ENCODE peak calls at places on chromosomes 4 and X, in four cellular contexts. Y is heart right ventricle, N is astrocyte, G is right lobe of liver. M is an unnamed sample.
A peak's percentile ranks its signal among the peaks of the same experiment; 100 is the strongest.

GRCh38 chr4:129446074-129446473 is 350.1 kb downstream of the C4orf33 start:
- DNase-seq in G (no peak), Y (no peak), N (no peak), M (peak; percentile 69)

GRCh38 chr4:95289028-95289634 is 259.6 kb downstream of the UNC5C start:
- DNase-seq in N (peak; percentile 64), Y (no peak), G (no peak), M (peak; percentile 82)

GRCh38 chr4:179285696-179286095 is 1843.5 kb upstream of the AGA start:
- DNase-seq in G (no peak), Y (no peak), N (no peak), M (no peak)

GRCh38 chr4:186587416-186588018 is 32.1 kb upstream of the MTNR1A start:
- DNase-seq in N (peak; percentile 20), G (peak; percentile 68), Y (peak; percentile 63), M (peak; percentile 41)

GRCh38 chrX:102085706-102086105 is 39.8 kb upstream of the TCEAL2 start:
- DNase-seq in Y (no peak), N (no peak), G (no peak), M (no peak)

GRCh38 chr4:71860643-71861042 is 76.8 kb upstream of the GC start:
- DNase-seq in Y (no peak), N (no peak), G (no peak), M (no peak)

GRCh38 chrX:16643160-16643559 is 6.8 kb upstream of the S100G start:
- DNase-seq in N (peak; percentile 49), Y (no peak), G (no peak), M (peak; percentile 88)

GRCh38 chr4:55979562-55979961 is 30.8 kb downstream of the CEP135 start:
- DNase-seq in N (no peak), G (no peak), Y (no peak), M (no peak)

GRCh38 chrX:77668391-77669237 is 117.4 kb downstream of the ATRX start:
- DNase-seq in Y (no peak), G (no peak), N (peak; percentile 36), M (peak; percentile 79)

GRCh38 chrX:143571521-143571920 is 54.2 kb upstream of the SPANXN3 start:
- DNase-seq in Y (no peak), G (no peak), N (no peak), M (peak; percentile 0)

GRCh38 chrX:119488749-119489148 is 20.5 kb downstream of the SLC25A5 start:
- DNase-seq in N (no peak), G (peak; percentile 51), Y (no peak), M (no peak)

GRCh38 chrX:46849933-46850332 is 13.1 kb downstream of the RP2 start:
- DNase-seq in N (no peak), Y (no peak), G (no peak), M (no peak)

GRCh38 chrX:132022115-132022862 is 813 bp upstream of the STK26 start:
- DNase-seq in G (no peak), N (no peak), Y (no peak), M (peak; percentile 38)

GRCh38 chr4:187059895-187060294 is 336.2 kb upstream of the FAT1 start:
- DNase-seq in Y (no peak), G (no peak), N (no peak), M (no peak)

GRCh38 chrX:9434151-9434550 is 30.7 kb upstream of the TBL1X start:
- DNase-seq in Y (no peak), N (peak; percentile 20), G (no peak), M (no peak)

GRCh38 chr4:25441519-25442117 is 64.6 kb downstream of the ANAPC4 start:
- DNase-seq in Y (peak; percentile 27), N (peak; percentile 36), G (peak; percentile 52), M (peak; percentile 57)

GRCh38 chrX:940691-941090 is 271.8 kb downstream of the CRLF2 start:
- DNase-seq in G (no peak), N (no peak), Y (no peak), M (no peak)

GRCh38 chr4:147360301-147360700 is 120.6 kb upstream of the EDNRA start:
- DNase-seq in G (no peak), N (peak; percentile 94), Y (no peak), M (peak; percentile 50)

GRCh38 chr4:158915683-158916241 is 146.9 kb downstream of the FNIP2 start:
- DNase-seq in G (no peak), N (no peak), Y (no peak), M (no peak)

GRCh38 chr4:120080533-120080932 is 13.9 kb upstream of the MAD2L1 start:
- DNase-seq in Y (no peak), N (no peak), G (no peak), M (peak; percentile 20)

GRCh38 chrX:4268676-4269075 is 555.2 kb upstream of the PRKX start:
- DNase-seq in G (no peak), Y (no peak), N (no peak), M (no peak)

GRCh38 chr4:167234388-167234881 is at the start of gene SPOCK3:
- DNase-seq in G (peak; percentile 45), Y (peak; percentile 21), N (peak; percentile 42), M (peak; percentile 50)

GRCh38 chr4:138977525-138977924 is 38.1 kb upstream of the NOCT start:
- DNase-seq in G (no peak), N (no peak), Y (no peak), M (no peak)

GRCh38 chr4:8681391-8681790 is 88.8 kb downstream of the CPZ start:
- DNase-seq in G (no peak), N (no peak), Y (no peak), M (no peak)

GRCh38 chr4:89614155-89614554 is 222.8 kb downstream of the SNCA start:
- DNase-seq in N (no peak), G (no peak), Y (no peak), M (no peak)

GRCh38 chr4:123904882-123905281 is 508.3 kb downstream of the SPRY1 start:
- DNase-seq in N (no peak), G (no peak), Y (no peak), M (no peak)

GRCh38 chr4:168183717-168184571 is 91.6 kb downstream of the ANXA10 start:
- DNase-seq in Y (no peak), N (peak; percentile 28), G (no peak), M (peak; percentile 54)

GRCh38 chr4:152591361-152591760 is 55.5 kb upstream of the FBXW7 start:
- DNase-seq in Y (peak; percentile 62), G (peak; percentile 29), N (peak; percentile 47), M (peak; percentile 65)

GRCh38 chr4:16777726-16778125 is 120.7 kb downstream of the LDB2 start:
- DNase-seq in Y (no peak), G (no peak), N (no peak), M (no peak)

GRCh38 chr4:89298788-89299152 is 8.8 kb downstream of the GPRIN3 start:
- DNase-seq in N (peak; percentile 31), G (no peak), Y (no peak), M (no peak)

GRCh38 chr4:8181844-8182243 is 17.2 kb upstream of the SH3TC1 start:
- DNase-seq in N (no peak), Y (peak; percentile 64), G (peak; percentile 56), M (no peak)

GRCh38 chr4:7016086-7016485 is 27.1 kb upstream of the TADA2B start:
- DNase-seq in N (no peak), Y (no peak), G (no peak), M (no peak)
- H3K36me3 ChIP-seq in N (peaks cover 11% of the 10 kb centered on the region), Y (peaks cover 89% of the 10 kb centered on the region), G (peaks cover 6% of the 10 kb centered on the region), M (peaks cover 34% of the 10 kb centered on the region)

GRCh38 chr4:51862199-51862598 is 19.2 kb downstream of the DCUN1D4 start:
- DNase-seq in Y (no peak), N (no peak), G (no peak), M (no peak)
- H3K36me3 ChIP-seq in Y (peaks cover 40% of the 10 kb centered on the region), N (peaks cover 18% of the 10 kb centered on the region), G (no peaks in the 10 kb centered on the region), M (peaks cover 10% of the 10 kb centered on the region)

GRCh38 chrX:152861116-152861515 is 30.3 kb downstream of the NSDHL start:
- DNase-seq in N (peak; percentile 54), G (no peak), Y (no peak), M (no peak)
- H3K36me3 ChIP-seq in N (peaks cover 6% of the 10 kb centered on the region), G (no peaks in the 10 kb centered on the region), Y (peaks cover 17% of the 10 kb centered on the region), M (peaks cover 8% of the 10 kb centered on the region)

GRCh38 chr4:146190393-146190910 is 14.9 kb downstream of the LSM6 start:
- DNase-seq in N (peak; percentile 51), G (no peak), Y (no peak), M (no peak)
- H3K36me3 ChIP-seq in N (peaks cover 4% of the 10 kb centered on the region), G (peaks cover 4% of the 10 kb centered on the region), Y (peaks cover 61% of the 10 kb centered on the region), M (peaks cover 5% of the 10 kb centered on the region)